ENCODE peak calls at places on chromosomes 11 and 22, in nine cellular contexts. U is PC-9, P is right lobe of liver, M is body of pancreas, V is neural progenitor cell, J is gastrocnemius medialis, D is kidney, Z is IMR-90, W is heart left ventricle. T is an unnamed sample. For H3K4me1, the result is how much of the 10 kb centered on the place peaks cover.

GRCh38 chr11:23206736-23207336 is 346.6 kb upstream of the CCDC179 start:
- DNase-seq in U (no peak), P (no peak), M (no peak), V (no peak), J (no peak), D (no peak), Z (peak), W (no peak), T (peak)

GRCh38 chr22:23499845-23500500 is 80.1 kb downstream of the IGLL1 start:
- DNase-seq in U (no peak), P (no peak), M (no peak), V (no peak), J (no peak), D (peak), Z (no peak), W (no peak), T (no peak)

GRCh38 chr11:110951609-110952008 is 239.4 kb upstream of the ARHGAP20 start:
- DNase-seq in U (no peak), P (no peak), M (no peak), V (no peak), J (no peak), D (no peak), Z (no peak), W (no peak), T (no peak)

GRCh38 chr22:31350410-31350863 is 4.3 kb upstream of the PATZ1 start:
- DNase-seq in U (no peak), P (peak), M (peak), V (peak), J (no peak), D (peak), Z (no peak), W (no peak), T (peak)

GRCh38 chr22:22194931-22195264 is 49.7 kb upstream of the VPREB1 start:
- DNase-seq in U (no peak), P (no peak), M (no peak), V (no peak), J (no peak), D (no peak), Z (no peak), W (no peak), T (no peak)

GRCh38 chr11:133966924-133967598 is 10.3 kb upstream of the IGSF9B start:
- DNase-seq in U (no peak), P (no peak), M (peak), V (peak), J (no peak), D (no peak), Z (no peak), W (peak), T (peak)

GRCh38 chr11:101987370-101987769 is 59.9 kb upstream of the CFAP300 start:
- DNase-seq in U (no peak), P (no peak), M (no peak), V (peak), J (no peak), D (no peak), Z (no peak), W (no peak), T (no peak)

GRCh38 chr22:46984751-46985506 is 222.5 kb downstream of the TBC1D22A start:
- DNase-seq in U (peak), P (no peak), M (no peak), V (no peak), J (no peak), D (peak), Z (peak), W (no peak), T (no peak)

GRCh38 chr22:22655452-22656108 is 11.2 kb downstream of the GGTLC2 start:
- DNase-seq in U (no peak), P (no peak), M (no peak), V (no peak), J (no peak), D (no peak), Z (no peak), W (no peak), T (no peak)

GRCh38 chr11:119409731-119410130 is 13.2 kb downstream of the THY1 start:
- DNase-seq in U (no peak), P (no peak), M (no peak), V (no peak), J (no peak), D (no peak), Z (no peak), W (no peak), T (no peak)

GRCh38 chr11:131671320-131671719 is 300.9 kb downstream of the NTM start:
- DNase-seq in U (no peak), P (no peak), M (no peak), V (no peak), J (no peak), D (no peak), Z (no peak), W (no peak), T (no peak)

GRCh38 chr11:61011239-61011870 is 39.9 kb downstream of the CD6 start:
- DNase-seq in U (no peak), P (no peak), M (no peak), V (no peak), J (no peak), D (no peak), Z (no peak), W (no peak), T (no peak)

GRCh38 chr22:47297261-47298016 is 535.0 kb downstream of the TBC1D22A start:
- DNase-seq in U (no peak), P (no peak), M (no peak), V (no peak), J (no peak), D (no peak), Z (no peak), W (no peak), T (no peak)

GRCh38 chr11:131643171-131643570 is 272.8 kb downstream of the NTM start:
- DNase-seq in U (no peak), P (no peak), M (no peak), V (no peak), J (no peak), D (no peak), Z (no peak), W (no peak), T (no peak)

GRCh38 chr11:64875369-64876225 is 2.8 kb downstream of the EHD1 start:
- DNase-seq in U (no peak), P (peak), M (no peak), V (no peak), J (no peak), D (no peak), Z (no peak), W (no peak), T (no peak)

GRCh38 chr11:14908214-14908880 is 16.3 kb upstream of the CYP2R1 start:
- DNase-seq in U (no peak), P (no peak), M (peak), V (peak), J (no peak), D (no peak), Z (peak), W (no peak), T (peak)

GRCh38 chr22:42683599-42684283 is 34.5 kb upstream of the CYB5R3 start:
- DNase-seq in U (no peak), P (no peak), M (no peak), V (no peak), J (no peak), D (peak), Z (no peak), W (peak), T (no peak)

GRCh38 chr11:28463826-28464225 is 355.6 kb downstream of the METTL15 start:
- DNase-seq in U (no peak), P (no peak), M (no peak), V (no peak), J (no peak), D (no peak), Z (peak), W (no peak), T (no peak)

GRCh38 chr22:50310949-50311444 is 3.6 kb upstream of the PLXNB2 start:
- DNase-seq in U (no peak), P (peak), M (no peak), V (no peak), J (no peak), D (peak), Z (no peak), W (no peak), T (no peak)

GRCh38 chr22:23282089-23282501 is 101.8 kb downstream of the BCR start:
- DNase-seq in U (peak), P (no peak), M (peak), V (no peak), J (no peak), D (peak), Z (peak), W (peak), T (no peak)

GRCh38 chr11:35590412-35590811 is 27.8 kb upstream of the FJX1 start:
- DNase-seq in U (no peak), P (no peak), M (no peak), V (no peak), J (no peak), D (no peak), Z (peak), W (no peak), T (no peak)

GRCh38 chr11:78575478-78575877 is 814 bp upstream of the NARS2 start:
- DNase-seq in U (no peak), P (no peak), M (no peak), V (no peak), J (no peak), D (no peak), Z (no peak), W (no peak), T (no peak)
- H3K4me3 ChIP-seq in U (peak), P (peak), M (peak), V (peak), J (peak), D (peak), Z (peak), W (peak), T (peak)

GRCh38 chr11:34308821-34309585 is 48.8 kb downstream of the ABTB2 start:
- DNase-seq in U (no peak), P (peak), M (no peak), V (no peak), J (no peak), D (no peak), Z (no peak), W (no peak), T (no peak)
- TF ChIP-seq CTCF in U (no peak), P (peak), M (no peak), V (no peak), J (no peak), D (no peak), Z (no peak), W (no peak), T (no peak)

GRCh38 chr11:1568451-1568911 is 3.6 kb downstream of the DUSP8 start:
- DNase-seq in U (no peak), P (no peak), M (peak), V (peak), J (no peak), D (peak), Z (no peak), W (no peak), T (no peak)

GRCh38 chr11:1570001-1570453 is 2.0 kb downstream of the DUSP8 start:
- DNase-seq in U (no peak), P (no peak), M (peak), V (no peak), J (no peak), D (no peak), Z (no peak), W (no peak), T (no peak)

GRCh38 chr11:1567721-1568100 is 4.4 kb downstream of the DUSP8 start:
- DNase-seq in U (no peak), P (no peak), M (no peak), V (no peak), J (no peak), D (no peak), Z (no peak), W (no peak), T (no peak)

GRCh38 chr11:1570531-1570895 is 1.6 kb downstream of the DUSP8 start:
- DNase-seq in U (no peak), P (no peak), M (no peak), V (no peak), J (no peak), D (no peak), Z (no peak), W (no peak), T (no peak)

GRCh38 chr11:1569251-1569780 is 2.8 kb downstream of the DUSP8 start:
- DNase-seq in U (no peak), P (no peak), M (peak), V (no peak), J (no peak), D (no peak), Z (no peak), W (no peak), T (no peak)
- H3K4me1 ChIP-seq in U (under half), P (under half), M (half or more), V (under half), J (under half), D (under half), Z (under half), W (under half), T (under half)

GRCh38 chr22:41237036-41237706 is 3.6 kb downstream of the CHADL start:
- DNase-seq in U (no peak), P (no peak), M (no peak), V (no peak), J (no peak), D (no peak), Z (no peak), W (no peak), T (no peak)
- H3K4me3 ChIP-seq in U (peak), P (peak), M (no peak), V (peak), J (peak), D (peak), Z (peak), W (peak), T (peak)

DNA sequence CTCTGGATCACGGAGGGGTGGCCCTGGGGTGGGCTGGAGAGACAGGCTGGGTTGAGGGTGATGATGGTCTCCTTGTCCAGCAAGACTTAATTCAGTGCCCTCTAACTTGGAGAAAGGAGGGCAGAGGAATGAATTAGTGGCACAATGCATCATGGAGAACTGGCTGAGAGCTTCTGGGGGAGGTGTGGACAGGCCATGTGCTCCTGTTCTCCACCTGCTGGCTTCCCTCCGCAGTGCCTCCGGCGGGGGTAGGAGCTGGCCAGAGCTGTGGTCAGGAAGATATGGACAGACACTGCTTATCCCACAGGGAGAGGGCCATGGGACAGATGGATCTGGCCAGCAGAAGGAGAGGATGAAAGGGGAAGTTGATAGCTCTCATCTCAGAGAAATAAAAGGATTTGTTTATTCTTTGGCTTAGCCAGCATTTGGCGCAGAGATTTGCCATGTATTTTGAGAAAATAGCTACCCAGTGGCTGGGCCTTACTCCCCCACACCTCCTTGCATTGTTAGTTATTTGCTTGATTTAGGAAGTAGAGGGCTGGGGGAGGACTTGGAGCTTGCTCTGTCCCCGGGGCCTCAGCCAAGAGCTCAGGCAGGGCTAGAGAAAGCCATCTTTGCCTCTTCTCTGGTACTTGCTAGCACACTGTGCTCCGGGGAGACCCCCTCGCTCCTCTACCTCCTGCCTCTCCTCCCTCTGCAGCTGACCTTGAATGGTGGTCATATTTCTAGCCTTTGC is 93.2 kb downstream of the SCN3B start:
- DNase-seq in U (no peak), P (no peak), M (peak), V (peak), J (no peak), D (no peak), Z (peak), W (peak), T (peak)
- TF ChIP-seq CTCF in U (no peak), P (no peak), M (no peak), V (peak), J (no peak), D (peak), Z (peak), W (no peak), T (peak)

DNA sequence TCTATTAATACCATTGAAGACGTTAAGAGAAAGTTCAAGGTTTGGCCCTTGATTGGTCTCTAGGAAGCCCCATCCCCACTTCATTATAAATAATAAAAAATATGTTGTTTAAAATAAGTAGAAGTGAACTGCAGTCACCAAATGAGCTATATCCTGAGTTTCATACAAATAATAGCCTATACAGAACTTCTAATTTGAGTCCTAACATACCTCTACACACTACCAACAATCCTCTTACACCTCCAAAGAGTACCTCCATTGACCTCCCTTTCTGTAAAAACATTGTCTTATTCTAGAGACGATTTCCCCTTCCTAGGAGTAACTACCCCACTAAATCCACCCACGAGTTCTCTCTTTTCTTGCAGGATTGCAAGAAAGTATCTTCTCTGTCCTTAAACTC is 7.2 kb upstream of the HBD start:
- DNase-seq in U (no peak), P (no peak), M (no peak), V (no peak), J (no peak), D (no peak), Z (no peak), W (no peak), T (no peak)
- H3K4me1 ChIP-seq in U (under half), P (under half), M (under half), V (under half), J (under half), D (under half), Z (under half), W (under half), T (under half)

DNA sequence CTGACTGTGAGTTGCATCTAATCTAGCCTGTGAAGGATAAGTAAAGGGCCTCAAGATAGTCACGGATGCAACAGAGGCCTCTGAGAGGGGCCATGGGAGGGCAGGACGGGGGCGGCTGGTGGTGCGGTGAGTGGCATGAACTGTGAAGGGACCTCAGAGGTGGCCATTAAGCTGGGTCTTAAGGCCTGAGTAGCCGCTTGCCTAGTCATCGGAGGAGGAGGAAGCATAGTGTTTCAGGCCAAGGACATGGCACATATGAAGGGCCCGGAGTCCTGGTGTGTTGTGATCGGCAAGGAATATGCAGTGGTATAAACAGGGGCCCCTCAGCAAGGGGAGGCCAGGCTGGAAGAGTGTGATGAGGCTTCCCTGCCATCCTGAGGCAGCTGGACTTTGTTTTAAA is 51.8 kb downstream of the TRIOBP start:
- DNase-seq in U (no peak), P (no peak), M (no peak), V (no peak), J (no peak), D (no peak), Z (no peak), W (peak), T (no peak)
- H3K4me3 ChIP-seq in U (no peak), P (no peak), M (no peak), V (no peak), J (no peak), D (no peak), Z (no peak), W (no peak), T (no peak)